ENCODE peak calls at places on chromosomes 13 and 19, in six cellular contexts. One of them, this sample, is unnamed.

GRCh38 chr13:110010433-110011135 is 224.2 kb upstream of the IRS2 start:
- DNase-seq in heart right ventricle: no peak
- DNase-seq in heart left ventricle: no peak
- DNase-seq in astrocyte of the cerebellum: no peak
- DNase-seq in colonic mucosa: no peak
- DNase-seq in neural progenitor cell: no peak
- DNase-seq in this sample: no peak

GRCh38 chr19:926595-927043 is 784 bp downstream of the ARID3A start:
- DNase-seq in heart right ventricle: peak
- DNase-seq in heart left ventricle: no peak
- DNase-seq in astrocyte of the cerebellum: no peak
- DNase-seq in colonic mucosa: peak
- DNase-seq in neural progenitor cell: peak
- DNase-seq in this sample: peak

GRCh38 chr13:113821847-113822246 is 42.0 kb downstream of the GAS6 start:
- DNase-seq in heart right ventricle: no peak
- DNase-seq in heart left ventricle: no peak
- DNase-seq in astrocyte of the cerebellum: no peak
- DNase-seq in colonic mucosa: no peak
- DNase-seq in neural progenitor cell: no peak
- DNase-seq in this sample: no peak

GRCh38 chr13:83881031-83881727 is 1.1 kb downstream of the SLITRK1 start:
- DNase-seq in heart right ventricle: no peak
- DNase-seq in heart left ventricle: no peak
- DNase-seq in astrocyte of the cerebellum: no peak
- DNase-seq in colonic mucosa: no peak
- DNase-seq in neural progenitor cell: peak
- DNase-seq in this sample: no peak

GRCh38 chr19:45798995-45799517 is 6.4 kb upstream of the DMWD start:
- DNase-seq in heart right ventricle: peak
- DNase-seq in heart left ventricle: no peak
- DNase-seq in astrocyte of the cerebellum: peak
- DNase-seq in colonic mucosa: no peak
- DNase-seq in neural progenitor cell: peak
- DNase-seq in this sample: peak

GRCh38 chr13:48631441-48631840 is 22.3 kb upstream of the CYSLTR2 start:
- DNase-seq in heart right ventricle: no peak
- DNase-seq in heart left ventricle: no peak
- DNase-seq in astrocyte of the cerebellum: no peak
- DNase-seq in colonic mucosa: no peak
- DNase-seq in neural progenitor cell: no peak
- DNase-seq in this sample: no peak

GRCh38 chr13:50594276-50594970 is 249.1 kb downstream of the DLEU7 start:
- DNase-seq in heart right ventricle: no peak
- DNase-seq in heart left ventricle: no peak
- DNase-seq in astrocyte of the cerebellum: no peak
- DNase-seq in colonic mucosa: no peak
- DNase-seq in neural progenitor cell: peak
- DNase-seq in this sample: no peak

GRCh38 chr19:43437712-43438111 is 23.0 kb downstream of the TEX101 start:
- DNase-seq in heart right ventricle: no peak
- DNase-seq in heart left ventricle: no peak
- DNase-seq in astrocyte of the cerebellum: no peak
- DNase-seq in colonic mucosa: no peak
- DNase-seq in neural progenitor cell: no peak
- DNase-seq in this sample: no peak

GRCh38 chr19:19460258-19460731 is 54.8 kb downstream of the GATAD2A start:
- DNase-seq in heart right ventricle: no peak
- DNase-seq in heart left ventricle: no peak
- DNase-seq in astrocyte of the cerebellum: no peak
- DNase-seq in colonic mucosa: no peak
- DNase-seq in neural progenitor cell: no peak
- DNase-seq in this sample: peak

GRCh38 chr13:27461940-27462584 is 11.7 kb upstream of the MTIF3 start:
- DNase-seq in heart right ventricle: no peak
- DNase-seq in heart left ventricle: no peak
- DNase-seq in astrocyte of the cerebellum: no peak
- DNase-seq in colonic mucosa: no peak
- DNase-seq in neural progenitor cell: no peak
- DNase-seq in this sample: no peak

GRCh38 chr19:19372656-19373416 is 32.6 kb upstream of the GATAD2A start:
- DNase-seq in heart right ventricle: peak
- DNase-seq in heart left ventricle: peak
- DNase-seq in astrocyte of the cerebellum: no peak
- DNase-seq in colonic mucosa: peak
- DNase-seq in neural progenitor cell: no peak
- DNase-seq in this sample: peak

GRCh38 chr13:47211106-47211505 is 314.3 kb upstream of the HTR2A start:
- DNase-seq in heart right ventricle: no peak
- DNase-seq in heart left ventricle: no peak
- DNase-seq in astrocyte of the cerebellum: no peak
- DNase-seq in colonic mucosa: no peak
- DNase-seq in neural progenitor cell: no peak
- DNase-seq in this sample: peak

GRCh38 chr19:48874309-48875135 is 2.3 kb downstream of the PPP1R15A start:
- DNase-seq in heart right ventricle: no peak
- DNase-seq in heart left ventricle: peak
- DNase-seq in astrocyte of the cerebellum: no peak
- DNase-seq in colonic mucosa: peak
- DNase-seq in neural progenitor cell: peak
- DNase-seq in this sample: peak

GRCh38 chr19:41501854-41502253 is 58.9 kb downstream of the ERICH4 start:
- DNase-seq in heart right ventricle: no peak
- DNase-seq in heart left ventricle: no peak
- DNase-seq in astrocyte of the cerebellum: no peak
- DNase-seq in colonic mucosa: no peak
- DNase-seq in neural progenitor cell: no peak
- DNase-seq in this sample: no peak

GRCh38 chr19:42252365-42253244 is 2.3 kb downstream of the ERF start:
- DNase-seq in heart right ventricle: peak
- DNase-seq in heart left ventricle: peak
- DNase-seq in astrocyte of the cerebellum: no peak
- DNase-seq in colonic mucosa: no peak
- DNase-seq in neural progenitor cell: no peak
- DNase-seq in this sample: peak

GRCh38 chr13:27401210-27401609 is 23.2 kb upstream of the GTF3A start:
- DNase-seq in heart right ventricle: no peak
- DNase-seq in heart left ventricle: no peak
- DNase-seq in astrocyte of the cerebellum: no peak
- DNase-seq in colonic mucosa: peak
- DNase-seq in neural progenitor cell: no peak
- DNase-seq in this sample: no peak

GRCh38 chr13:106261450-106261849 is 274.0 kb downstream of the EFNB2 start:
- DNase-seq in heart right ventricle: no peak
- DNase-seq in heart left ventricle: no peak
- DNase-seq in astrocyte of the cerebellum: no peak
- DNase-seq in colonic mucosa: no peak
- DNase-seq in neural progenitor cell: no peak
- DNase-seq in this sample: no peak

GRCh38 chr19:43546581-43546980 is 13.6 kb downstream of the ZNF575 start:
- DNase-seq in heart right ventricle: no peak
- DNase-seq in heart left ventricle: peak
- DNase-seq in astrocyte of the cerebellum: no peak
- DNase-seq in colonic mucosa: no peak
- DNase-seq in neural progenitor cell: no peak
- DNase-seq in this sample: no peak

GRCh38 chr19:55935206-55935605 is 3.1 kb upstream of the NLRP13 start:
- DNase-seq in heart right ventricle: no peak
- DNase-seq in heart left ventricle: no peak
- DNase-seq in astrocyte of the cerebellum: no peak
- DNase-seq in colonic mucosa: no peak
- DNase-seq in neural progenitor cell: no peak
- DNase-seq in this sample: no peak

GRCh38 chr13:98399756-98400155 is 177.2 kb downstream of the STK24 start:
- DNase-seq in heart right ventricle: no peak
- DNase-seq in heart left ventricle: no peak
- DNase-seq in astrocyte of the cerebellum: no peak
- DNase-seq in colonic mucosa: no peak
- DNase-seq in neural progenitor cell: no peak
- DNase-seq in this sample: no peak

GRCh38 chr13:40580566-40581276 is 85.7 kb downstream of the FOXO1 start:
- DNase-seq in heart right ventricle: no peak
- DNase-seq in heart left ventricle: no peak
- DNase-seq in astrocyte of the cerebellum: no peak
- DNase-seq in colonic mucosa: no peak
- DNase-seq in neural progenitor cell: no peak
- DNase-seq in this sample: no peak

GRCh38 chr13:93700115-93700514 is 473.5 kb downstream of the GPC6 start:
- DNase-seq in heart right ventricle: no peak
- DNase-seq in heart left ventricle: no peak
- DNase-seq in astrocyte of the cerebellum: no peak
- DNase-seq in colonic mucosa: no peak
- DNase-seq in neural progenitor cell: no peak
- DNase-seq in this sample: peak

GRCh38 chr13:111516712-111517640 is 196.5 kb downstream of the TEX29 start:
- DNase-seq in heart right ventricle: no peak
- DNase-seq in heart left ventricle: no peak
- DNase-seq in astrocyte of the cerebellum: no peak
- DNase-seq in colonic mucosa: no peak
- DNase-seq in neural progenitor cell: no peak
- DNase-seq in this sample: no peak

GRCh38 chr13:68048802-68049359 is 818.7 kb upstream of the PCDH9 start:
- DNase-seq in heart right ventricle: no peak
- DNase-seq in heart left ventricle: no peak
- DNase-seq in astrocyte of the cerebellum: no peak
- DNase-seq in colonic mucosa: no peak
- DNase-seq in neural progenitor cell: no peak
- DNase-seq in this sample: no peak

GRCh38 chr19:494171-495046 is 1.9 kb upstream of the MADCAM1 start:
- DNase-seq in heart right ventricle: no peak
- DNase-seq in heart left ventricle: peak
- DNase-seq in astrocyte of the cerebellum: no peak
- DNase-seq in colonic mucosa: no peak
- DNase-seq in neural progenitor cell: no peak
- DNase-seq in this sample: no peak

GRCh38 chr13:109645831-109646230 is 140.6 kb downstream of the IRS2 start:
- DNase-seq in heart right ventricle: no peak
- DNase-seq in heart left ventricle: no peak
- DNase-seq in astrocyte of the cerebellum: no peak
- DNase-seq in colonic mucosa: no peak
- DNase-seq in neural progenitor cell: no peak
- DNase-seq in this sample: no peak

GRCh38 chr19:41882568-41883462 is at the start of gene ARHGEF1:
- DNase-seq in heart right ventricle: peak
- DNase-seq in heart left ventricle: peak
- DNase-seq in astrocyte of the cerebellum: no peak
- DNase-seq in colonic mucosa: peak
- DNase-seq in neural progenitor cell: peak
- DNase-seq in this sample: no peak

GRCh38 chr19:35731779-35732405 is 10.4 kb downstream of the IGFLR1 start:
- DNase-seq in heart right ventricle: no peak
- DNase-seq in heart left ventricle: no peak
- DNase-seq in astrocyte of the cerebellum: no peak
- DNase-seq in colonic mucosa: no peak
- DNase-seq in neural progenitor cell: no peak
- DNase-seq in this sample: no peak

GRCh38 chr13:107035778-107036177 is 467.8 kb upstream of the ARGLU1 start:
- DNase-seq in heart right ventricle: no peak
- DNase-seq in heart left ventricle: no peak
- DNase-seq in astrocyte of the cerebellum: peak
- DNase-seq in colonic mucosa: no peak
- DNase-seq in neural progenitor cell: no peak
- DNase-seq in this sample: no peak

GRCh38 chr13:32234914-32235313 is 80.2 kb downstream of the ZAR1L start:
- DNase-seq in heart right ventricle: no peak
- DNase-seq in heart left ventricle: no peak
- DNase-seq in astrocyte of the cerebellum: no peak
- DNase-seq in colonic mucosa: no peak
- DNase-seq in neural progenitor cell: no peak
- DNase-seq in this sample: no peak

GRCh38 chr19:10543059-10543419 is 665 bp upstream of the ATG4D start:
- DNase-seq in heart right ventricle: no peak
- DNase-seq in heart left ventricle: no peak
- DNase-seq in astrocyte of the cerebellum: no peak
- DNase-seq in colonic mucosa: no peak
- DNase-seq in neural progenitor cell: peak
- DNase-seq in this sample: no peak

GRCh38 chr19:13119654-13120053 is 1.6 kb downstream of the NACC1 start:
- DNase-seq in heart right ventricle: no peak
- DNase-seq in heart left ventricle: no peak
- DNase-seq in astrocyte of the cerebellum: no peak
- DNase-seq in colonic mucosa: no peak
- DNase-seq in neural progenitor cell: no peak
- DNase-seq in this sample: peak
- H3K4me3 ChIP-seq in heart right ventricle: no peak
- H3K4me3 ChIP-seq in heart left ventricle: no peak
- H3K4me3 ChIP-seq in astrocyte of the cerebellum: peak
- H3K4me3 ChIP-seq in colonic mucosa: no peak
- H3K4me3 ChIP-seq in neural progenitor cell: peak
- H3K4me3 ChIP-seq in this sample: peak

GRCh38 chr13:25468330-25469178 is 96.8 kb downstream of the ATP8A2 start:
- DNase-seq in heart right ventricle: no peak
- DNase-seq in heart left ventricle: no peak
- DNase-seq in astrocyte of the cerebellum: no peak
- DNase-seq in colonic mucosa: no peak
- DNase-seq in neural progenitor cell: peak
- DNase-seq in this sample: no peak
- TF ChIP-seq CTCF in heart right ventricle: no peak
- TF ChIP-seq CTCF in heart left ventricle: no peak
- TF ChIP-seq CTCF in astrocyte of the cerebellum: no peak
- TF ChIP-seq CTCF in colonic mucosa: no peak
- TF ChIP-seq CTCF in neural progenitor cell: peak
- TF ChIP-seq CTCF in this sample: no peak

DNA sequence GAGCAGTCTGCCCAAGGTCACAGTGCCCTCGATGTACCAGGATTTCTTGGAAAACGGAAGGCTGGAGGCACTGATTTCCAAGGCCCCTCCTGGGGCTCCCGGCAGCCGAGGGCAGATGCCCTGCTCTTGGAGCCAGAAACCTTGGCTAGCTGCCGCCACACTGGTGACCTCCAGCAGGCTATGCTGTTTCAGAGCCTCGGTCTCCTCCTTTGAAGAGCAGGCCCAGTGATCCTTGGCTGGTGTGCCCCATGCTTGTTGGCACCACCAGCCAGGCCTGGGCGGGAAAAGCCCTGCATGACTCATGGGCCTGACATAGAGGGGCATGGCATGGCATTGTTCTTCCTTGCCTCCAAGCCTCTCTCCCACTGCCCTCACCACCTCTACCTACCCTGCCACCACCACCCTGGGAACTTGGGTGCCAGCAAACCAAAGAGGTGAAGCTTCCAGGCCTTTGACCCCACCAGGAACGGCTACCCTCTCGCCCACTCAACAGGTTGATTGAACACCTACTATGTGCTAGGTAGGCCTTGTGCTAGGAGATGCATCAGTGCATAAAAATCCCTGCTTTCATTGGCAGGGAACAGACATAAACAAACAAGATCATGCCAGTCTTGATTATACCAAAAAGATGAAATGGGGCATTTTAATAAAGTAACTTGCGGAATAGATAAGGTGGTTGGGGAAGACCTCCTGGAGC is 1.6 kb upstream of the CLEC11A start:
- DNase-seq in heart right ventricle: no peak
- DNase-seq in heart left ventricle: no peak
- DNase-seq in astrocyte of the cerebellum: no peak
- DNase-seq in colonic mucosa: no peak
- DNase-seq in neural progenitor cell: no peak
- DNase-seq in this sample: no peak
- H3K4me3 ChIP-seq in heart right ventricle: no peak
- H3K4me3 ChIP-seq in heart left ventricle: no peak
- H3K4me3 ChIP-seq in astrocyte of the cerebellum: no peak
- H3K4me3 ChIP-seq in colonic mucosa: no peak
- H3K4me3 ChIP-seq in neural progenitor cell: no peak
- H3K4me3 ChIP-seq in this sample: no peak

GRCh38 chr19:13579388-13580060 is 73.2 kb upstream of the CACNA1A start:
- DNase-seq in heart right ventricle: no peak
- DNase-seq in heart left ventricle: no peak
- DNase-seq in astrocyte of the cerebellum: peak
- DNase-seq in colonic mucosa: no peak
- DNase-seq in neural progenitor cell: no peak
- DNase-seq in this sample: peak
- TF ChIP-seq CTCF in heart right ventricle: no peak
- TF ChIP-seq CTCF in heart left ventricle: no peak
- TF ChIP-seq CTCF in astrocyte of the cerebellum: no peak
- TF ChIP-seq CTCF in colonic mucosa: no peak
- TF ChIP-seq CTCF in neural progenitor cell: peak
- TF ChIP-seq CTCF in this sample: peak

This sample was measured in fibroblast of mammary gland.